ENCODE peak calls at places on chromosome 20, in four cellular contexts. R is upper lobe of left lung, B is H1, T is stomach. H is an unnamed sample.

GRCh38 chr20:58665606-58666005 is 14.5 kb downstream of the STX16 start:
- DNase-seq in R (no peak), B (peak; percentile 34), T (no peak), H (no peak)

GRCh38 chr20:58698741-58699141 is 6.1 kb downstream of the NPEPL1 start:
- DNase-seq in R (peak; percentile 14), B (no peak), T (no peak), H (peak; percentile 62)

GRCh38 chr20:20369353-20370086 is 1.6 kb downstream of the INSM1 start:
- DNase-seq in R (no peak), B (peak; percentile 78), T (peak; percentile 34), H (no peak)

GRCh38 chr20:31822421-31823330 is 3.5 kb downstream of the MYLK2 start:
- DNase-seq in R (peak; percentile 80), B (peak; percentile 97), T (peak; percentile 76), H (peak; percentile 82)

GRCh38 chr20:53609501-53610445 is 16.1 kb upstream of the ZNF217 start:
- DNase-seq in R (peak; percentile 51), B (peak; percentile 56), T (peak; percentile 45), H (peak; percentile 66)

GRCh38 chr20:51696304-51697118 is 71.7 kb downstream of the ATP9A start:
- DNase-seq in R (no peak), B (no peak), T (no peak), H (no peak)

GRCh38 chr20:36792422-36792821 is 18.9 kb upstream of the DSN1 start:
- DNase-seq in R (no peak), B (no peak), T (peak; percentile 53), H (no peak)

GRCh38 chr20:24235740-24236139 is 233.7 kb upstream of the SYNDIG1 start:
- DNase-seq in R (no peak), B (no peak), T (no peak), H (no peak)

GRCh38 chr20:10805764-10806163 is 132.0 kb upstream of the JAG1 start:
- DNase-seq in R (no peak), B (no peak), T (no peak), H (no peak)

GRCh38 chr20:6265204-6265904 is 142.5 kb upstream of the FERMT1 start:
- DNase-seq in R (no peak), B (no peak), T (no peak), H (no peak)

GRCh38 chr20:56893206-56893605 is 264.1 kb downstream of the TFAP2C start:
- DNase-seq in R (no peak), B (peak; percentile 55), T (no peak), H (no peak)

GRCh38 chr20:16481977-16482376 is 91.3 kb downstream of the KIF16B start:
- DNase-seq in R (no peak), B (no peak), T (no peak), H (no peak)

GRCh38 chr20:38217791-38218565 is 42.6 kb downstream of the KIAA1755 start:
- DNase-seq in R (no peak), B (no peak), T (no peak), H (no peak)

GRCh38 chr20:38172344-38172743 is 7.3 kb upstream of the TGM2 start:
- DNase-seq in R (no peak), B (no peak), T (no peak), H (no peak)

GRCh38 chr20:8633366-8633765 is 435.5 kb upstream of the PLCB4 start:
- DNase-seq in R (no peak), B (no peak), T (no peak), H (no peak)

GRCh38 chr20:40470313-40471260 is 218.4 kb downstream of the MAFB start:
- DNase-seq in R (no peak), B (no peak), T (no peak), H (no peak)

GRCh38 chr20:23112595-23112994 is 26.5 kb upstream of the CD93 start:
- DNase-seq in R (no peak), B (no peak), T (no peak), H (no peak)

GRCh38 chr20:62496525-62497218 is 20.9 kb upstream of the GATA5 start:
- DNase-seq in R (no peak), B (peak; percentile 83), T (no peak), H (no peak)

GRCh38 chr20:31540406-31540805 is 26.2 kb downstream of the HM13 start:
- DNase-seq in R (no peak), B (no peak), T (no peak), H (no peak)

GRCh38 chr20:36336838-36337478 is 30.8 kb downstream of the DLGAP4 start:
- DNase-seq in R (no peak), B (no peak), T (no peak), H (no peak)

GRCh38 chr20:58722379-58722778 is 29.8 kb downstream of the NPEPL1 start:
- DNase-seq in R (no peak), B (peak; percentile 26), T (no peak), H (peak; percentile 48)

GRCh38 chr20:32301719-32302506 is 24.5 kb downstream of the KIF3B start:
- DNase-seq in R (no peak), B (no peak), T (no peak), H (no peak)

GRCh38 chr20:38406476-38406875 is 28.7 kb downstream of the SNHG17 start:
- DNase-seq in R (no peak), B (no peak), T (peak; percentile 11), H (peak; percentile 11)

GRCh38 chr20:24913076-24913628 is 35.9 kb upstream of the CST7 start:
- DNase-seq in R (no peak), B (peak; percentile 35), T (no peak), H (no peak)

GRCh38 chr20:26216025-26216424 is 519.4 kb upstream of the ZNF337 start:
- DNase-seq in R (no peak), B (no peak), T (no peak), H (no peak)

GRCh38 chr20:46523108-46523507 is 9.7 kb upstream of the ZNF334 start:
- DNase-seq in R (no peak), B (no peak), T (no peak), H (no peak)

GRCh38 chr20:23928788-23929187 is 49.2 kb upstream of the CST5 start:
- DNase-seq in R (no peak), B (no peak), T (no peak), H (no peak)

GRCh38 chr20:18224968-18225568 is 63.3 kb upstream of the ZNF133 start:
- DNase-seq in R (no peak), B (peak; percentile 55), T (peak; percentile 48), H (no peak)

GRCh38 chr20:60967431-60968316 is 284.4 kb upstream of the CDH4 start:
- DNase-seq in R (no peak), B (no peak), T (no peak), H (no peak)

GRCh38 chr20:59094576-59094975 is 52.0 kb upstream of the PRELID3B start:
- DNase-seq in R (no peak), B (peak; percentile 54), T (no peak), H (no peak)

GRCh38 chr20:58086763-58087566 is 141.5 kb downstream of the ANKRD60 start:
- DNase-seq in R (peak; percentile 15), B (peak; percentile 67), T (no peak), H (peak; percentile 75)

GRCh38 chr20:25675161-25675560 is 21.5 kb downstream of the ZNF337 start:
- DNase-seq in R (no peak), B (no peak), T (no peak), H (no peak)

GRCh38 chr20:37873909-37874308 is 29.0 kb upstream of the VSTM2L start:
- DNase-seq in R (no peak), B (no peak), T (no peak), H (no peak)

GRCh38 chr20:63708301-63709148 is 686 bp downstream of the ZGPAT start:
- DNase-seq in R (peak; percentile 23), B (peak; percentile 52), T (no peak), H (peak; percentile 79)
- H3K4me3 ChIP-seq in R (peak overlapping the region; percentile 79), B (peak overlapping the region; percentile 79), T (peak overlapping the region; percentile 94), H (peak overlapping the region; percentile 94)

GRCh38 chr20:43605715-43606114 is 15.0 kb downstream of the IFT52 start:
- DNase-seq in R (no peak), B (no peak), T (no peak), H (no peak)
- TF ChIP-seq EP300 in R (no peak), B (no peak), T (no peak), H (no peak)

GRCh38 chr20:5261763-5262162 is 55.0 kb downstream of the PROKR2 start:
- DNase-seq in R (no peak), B (no peak), T (no peak), H (no peak)
- TF ChIP-seq POLR2AphosphoS5 in R (no peak), B (no peak), T (no peak), H (no peak)

GRCh38 chr20:4083103-4083864 is 67.9 kb upstream of the RNF24 start:
- DNase-seq in R (no peak), B (peak; percentile 56), T (no peak), H (no peak)
- H3K4me3 ChIP-seq in R (no peak overlapping the region), B (peak overlapping the region; percentile 5), T (no peak overlapping the region), H (no peak overlapping the region)

GRCh38 chr20:55472704-55473103 is 532.6 kb downstream of the CBLN4 start:
- DNase-seq in R (no peak), B (no peak), T (no peak), H (no peak)

GRCh38 chr20:55469074-55469473 is 536.2 kb downstream of the CBLN4 start:
- DNase-seq in R (no peak), B (no peak), T (no peak), H (no peak)

DNA sequence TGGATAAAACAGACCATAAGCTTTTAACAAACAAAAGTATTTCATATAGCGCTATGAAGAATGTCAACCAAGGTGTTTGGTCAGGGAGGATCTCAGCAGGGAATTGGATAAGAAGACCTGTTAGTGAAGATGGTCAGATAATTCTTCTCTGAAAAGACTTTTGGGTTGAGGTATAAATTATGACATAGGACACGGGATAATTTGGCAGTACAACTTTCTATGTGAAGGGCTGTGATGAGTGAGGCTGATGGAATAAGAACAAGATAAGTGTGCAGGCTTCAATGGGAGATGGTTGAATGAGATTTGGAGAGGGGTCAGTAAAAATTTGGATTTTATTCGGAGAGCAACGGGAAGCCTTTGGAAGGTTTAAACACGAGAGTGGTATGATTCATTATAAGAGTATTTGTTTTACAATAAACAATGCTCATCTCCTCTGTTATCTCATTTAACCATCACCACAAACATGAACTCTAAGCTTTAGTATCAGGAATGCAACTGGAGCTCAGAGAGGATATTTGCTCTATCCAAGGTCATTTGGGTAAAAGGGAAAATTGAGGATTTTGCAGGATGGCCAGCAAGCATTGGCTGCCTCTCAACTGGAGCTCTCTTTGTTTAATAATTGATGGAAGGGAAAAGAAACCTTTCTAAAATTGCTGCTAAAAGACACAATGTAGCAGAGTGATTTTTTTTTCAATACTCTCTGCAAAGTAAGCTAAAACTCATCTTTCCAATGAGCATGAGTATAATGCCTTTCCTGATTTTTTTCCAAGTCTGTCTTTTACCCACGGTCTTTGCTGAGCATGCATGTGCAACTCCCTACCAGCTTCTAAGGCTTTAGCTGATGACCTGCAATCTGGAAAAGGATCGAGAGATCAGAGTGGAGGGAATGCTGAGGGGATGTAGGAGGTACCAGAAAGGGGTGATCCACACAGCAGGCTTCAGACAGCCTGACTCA is 534.0 kb downstream of the CBLN4 start:
- DNase-seq in R (no peak), B (no peak), T (no peak), H (no peak)
- TF ChIP-seq EP300 in R (no peak), B (no peak), T (no peak), H (no peak)

DNA sequence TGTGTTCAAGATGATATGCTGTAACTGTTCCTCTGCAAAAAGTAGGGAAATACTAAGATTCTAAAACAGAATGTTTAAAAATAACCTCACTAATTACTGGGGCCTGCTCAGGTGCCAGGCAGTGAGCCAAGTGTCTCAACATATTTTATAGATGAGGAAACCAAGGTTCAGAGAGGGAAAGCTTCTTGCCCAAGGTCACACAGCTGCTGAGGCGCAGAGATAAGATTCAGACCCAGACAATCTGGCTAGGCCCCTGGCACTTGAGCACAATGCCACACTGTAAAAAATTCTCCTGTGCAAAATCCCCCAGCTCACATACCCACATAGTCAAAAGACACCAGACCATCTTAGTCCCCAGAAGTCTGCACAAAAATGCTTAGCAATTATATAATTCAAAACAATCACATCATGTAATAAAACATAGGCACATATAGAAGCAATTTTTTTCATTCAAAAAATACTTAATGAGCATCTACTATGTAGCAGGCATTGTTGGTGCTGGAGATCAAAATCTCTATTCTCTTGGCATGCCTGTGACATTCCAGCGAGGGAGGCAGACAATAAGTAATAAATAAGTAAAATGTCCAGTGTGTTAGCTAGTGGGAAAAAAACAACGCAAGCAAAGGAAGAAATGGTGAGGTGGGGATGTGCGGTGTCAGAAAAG is 10.3 kb downstream of the PREX1 start:
- DNase-seq in R (no peak), B (no peak), T (no peak), H (no peak)
- TF ChIP-seq POLR2AphosphoS5 in R (no peak), B (no peak), T (no peak), H (no peak)

H was measured in suprapubic skin.